ENCODE peak calls at places on chromosomes 13 and 19, in nine cellular contexts. L, N, W, C, Z, D, O, T and X are unnamed samples.
A peak's percentile ranks its signal among the peaks of the same experiment; 100 is the strongest.

GRCh38 chr19:33386361-33386858 is 12.9 kb downstream of the CEBPG start:
- DNase-seq in L (no peak), N (no peak), O (no peak), T (no peak), D (no peak), C (no peak), Z (no peak), W (no peak), X (no peak)

GRCh38 chr19:56291857-56292256 is 19.3 kb downstream of the EDDM13 start:
- DNase-seq in N (no peak), Z (no peak), D (no peak), W (no peak), L (no peak), O (no peak), T (no peak), C (no peak), X (no peak)

GRCh38 chr19:35868823-35869326 is 501 bp downstream of the APLP1 start:
- DNase-seq in C (no peak), W (no peak), N (no peak), T (no peak), O (no peak), Z (no peak), L (no peak), D (no peak), X (no peak)

GRCh38 chr13:102440259-102440936 is 38.5 kb upstream of the FGF14 start:
- DNase-seq in Z (no peak), O (no peak), C (no peak), W (no peak), T (peak; percentile 31), L (no peak), N (no peak), D (no peak), X (peak; percentile 67)

GRCh38 chr13:73556902-73557301 is 498.1 kb downstream of the KLF5 start:
- DNase-seq in N (no peak), W (no peak), O (no peak), C (no peak), D (no peak), L (no peak), Z (peak; percentile 2), T (no peak), X (peak; percentile 25)

GRCh38 chr13:81223784-81224501 is 883.0 kb upstream of the SPRY2 start:
- DNase-seq in O (no peak), L (no peak), C (no peak), Z (no peak), T (no peak), D (no peak), N (no peak), W (no peak), X (no peak)

GRCh38 chr19:294819-295686 is 3.9 kb upstream of the PLPP2 start:
- DNase-seq in O (peak; percentile 18), Z (no peak), N (peak; percentile 46), T (peak; percentile 61), C (no peak), W (peak; percentile 29), D (peak; percentile 12), L (no peak), X (no peak)

GRCh38 chr13:29883941-29884518 is 33.6 kb upstream of the UBL3 start:
- DNase-seq in T (no peak), C (no peak), W (no peak), N (no peak), D (peak; percentile 27), L (no peak), Z (no peak), O (no peak), X (no peak)

GRCh38 chr19:53917356-53917755 is 8.3 kb downstream of the CACNG7 start:
- DNase-seq in C (no peak), T (no peak), L (no peak), N (no peak), D (no peak), Z (no peak), W (no peak), O (no peak), X (no peak)

GRCh38 chr13:23667750-23668149 is 97.5 kb downstream of the TNFRSF19 start:
- DNase-seq in T (no peak), N (no peak), D (no peak), C (no peak), L (no peak), W (no peak), Z (no peak), O (no peak), X (no peak)

GRCh38 chr13:102399791-102400618 is 1.8 kb downstream of the FGF14 start:
- DNase-seq in W (no peak), D (no peak), C (peak; percentile 22), L (no peak), N (no peak), Z (no peak), O (no peak), T (peak; percentile 4), X (no peak)

GRCh38 chr19:49113762-49114629 is at the start of gene LIN7B:
- DNase-seq in W (peak; percentile 85), C (peak; percentile 80), N (peak; percentile 40), D (peak; percentile 54), T (peak; percentile 91), Z (peak; percentile 35), L (peak; percentile 59), O (peak; percentile 17), X (peak; percentile 47)

GRCh38 chr13:26919311-26919710 is 158.7 kb upstream of the GPR12 start:
- DNase-seq in N (no peak), L (no peak), W (no peak), T (no peak), O (no peak), C (no peak), Z (peak; percentile 57), D (no peak), X (no peak)

GRCh38 chr13:109743706-109744453 is 42.5 kb downstream of the IRS2 start:
- DNase-seq in W (peak; percentile 64), T (peak; percentile 41), D (peak; percentile 78), O (peak; percentile 42), Z (peak; percentile 67), C (no peak), L (peak; percentile 73), N (peak; percentile 60), X (peak; percentile 92)
- TF ChIP-seq CTCF in W (no peak), T (no peak), D (no peak), O (peak; percentile 7), Z (no peak), C (no peak), L (no peak), N (no peak), X (no peak)

GRCh38 chr13:113105032-113105993 is at the start of gene F7:
- DNase-seq in C (no peak), W (peak; percentile 69), T (no peak), N (no peak), Z (no peak), O (no peak), D (peak; percentile 45), L (no peak), X (no peak)
- TF ChIP-seq CTCF in C (no peak), W (no peak), T (no peak), N (no peak), Z (no peak), O (no peak), D (no peak), L (no peak), X (no peak)

GRCh38 chr19:16514383-16515019 is 18.3 kb downstream of the C19orf44 start:
- DNase-seq in L (no peak), D (no peak), O (no peak), C (no peak), N (no peak), Z (no peak), T (no peak), W (no peak), X (no peak)

GRCh38 chr19:16508546-16508945 is 12.4 kb downstream of the C19orf44 start:
- DNase-seq in W (no peak), N (no peak), Z (no peak), O (no peak), L (no peak), D (no peak), C (no peak), T (no peak), X (no peak)

GRCh38 chr19:16504271-16504670 is 8.1 kb downstream of the C19orf44 start:
- DNase-seq in D (no peak), W (no peak), C (no peak), O (no peak), Z (no peak), L (no peak), N (no peak), T (no peak), X (no peak)

GRCh38 chr19:16506961-16507360 is 10.8 kb downstream of the C19orf44 start:
- DNase-seq in W (no peak), D (no peak), Z (no peak), T (no peak), L (no peak), O (no peak), C (no peak), N (no peak), X (no peak)

DNA sequence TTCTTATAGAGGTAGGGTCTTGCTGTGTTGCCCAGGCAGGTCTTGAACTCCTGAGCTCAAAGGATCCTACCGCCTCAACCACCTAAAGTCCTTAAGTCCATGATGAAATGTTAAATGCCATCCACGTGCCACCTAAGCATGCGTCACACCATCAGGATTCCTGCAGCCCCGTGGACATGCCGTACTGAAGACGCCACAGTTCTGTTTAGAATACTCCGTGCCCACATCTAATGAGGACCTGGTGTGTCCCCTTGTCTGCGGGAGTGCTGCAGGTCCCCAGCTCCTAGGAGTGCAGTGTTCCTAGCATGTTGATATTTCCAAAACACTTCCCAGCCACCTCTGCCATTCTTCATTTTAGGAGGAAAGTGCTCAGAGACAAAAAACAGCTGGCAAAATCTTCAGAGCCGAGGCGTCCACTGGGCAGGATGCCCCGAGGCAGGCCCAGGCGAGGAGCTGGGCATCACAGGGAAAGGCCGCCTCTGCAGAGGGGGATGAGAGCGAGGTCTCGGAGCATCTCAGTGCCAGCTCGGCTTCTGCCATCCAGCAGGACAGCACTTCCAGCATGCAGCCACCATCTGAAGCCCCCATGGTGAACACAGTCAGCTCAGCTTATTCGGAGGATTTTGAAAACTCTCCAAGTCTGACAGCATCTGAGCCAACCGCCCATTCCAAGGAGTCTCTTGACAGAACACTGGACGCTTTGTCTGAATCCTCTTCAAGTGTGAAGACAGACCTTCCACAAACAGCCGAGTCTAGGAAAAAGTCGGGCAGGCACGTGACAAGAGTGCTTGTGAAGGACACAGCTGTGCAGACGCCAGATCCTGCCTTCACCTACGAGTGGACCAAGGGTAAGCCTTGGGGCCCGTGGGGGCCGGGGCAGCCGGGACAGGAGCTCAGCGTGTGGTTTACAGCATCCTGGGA is 13.2 kb downstream of the C19orf44 start:
- DNase-seq in L (no peak), T (no peak), N (no peak), W (no peak), D (peak; percentile 36), Z (peak; percentile 11), C (no peak), O (no peak), X (no peak)
- TF ChIP-seq CTCF in L (no peak), T (no peak), N (no peak), W (no peak), D (no peak), Z (no peak), C (no peak), O (no peak), X (no peak)

DNA sequence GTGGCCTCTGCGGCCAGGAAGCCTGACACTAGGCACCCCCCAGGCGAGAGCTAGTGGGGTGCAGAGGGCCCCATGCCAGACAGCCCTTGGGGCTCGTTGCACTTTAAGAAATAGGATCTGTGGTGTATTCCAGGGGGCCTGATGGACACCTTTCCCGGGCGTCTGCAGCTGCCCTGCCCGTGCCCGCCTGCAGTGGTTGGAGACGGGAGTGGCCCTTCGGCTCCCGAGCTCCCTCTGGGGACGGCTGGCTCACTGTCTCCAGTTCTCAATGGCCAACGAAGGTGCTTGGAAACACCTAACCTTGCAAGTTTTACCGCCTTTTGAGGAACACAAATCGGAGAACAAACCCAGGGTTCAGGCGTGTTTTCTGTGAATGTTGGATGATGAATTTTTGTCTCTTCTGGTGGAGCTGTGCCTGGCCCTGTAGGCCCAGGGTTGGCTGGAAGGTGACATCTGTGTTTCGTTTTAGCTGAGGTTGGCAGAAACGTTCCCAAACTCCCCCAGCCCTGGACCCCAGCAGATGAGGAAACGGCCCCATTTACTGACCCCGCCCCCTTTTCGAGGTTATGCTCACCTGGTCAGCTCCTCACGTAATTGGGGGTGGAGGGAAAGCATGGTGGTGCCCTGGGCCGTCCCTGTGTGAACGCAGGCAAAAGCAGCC is 17.4 kb upstream of the NPAS1 start:
- DNase-seq in T (no peak), O (no peak), W (peak; percentile 60), L (no peak), D (no peak), C (no peak), Z (no peak), N (no peak), X (no peak)
- TF ChIP-seq CTCF in T (no peak), O (no peak), W (peak; percentile 49), L (no peak), D (no peak), C (no peak), Z (peak; percentile 15), N (no peak), X (peak; percentile 65)